ENCODE peak calls at places on chromosome 15, in six cellular contexts. E is GM23338, O is cardiac muscle cell, X is neural crest cell, F is Peyer's patch, D is suprapubic skin. C is an unnamed sample.

GRCh38 chr15:70701891-70702568 is 61.3 kb downstream of the UACA start:
- DNase-seq in E (no peak), X (no peak), D (no peak), F (no peak), O (peak), C (no peak)

GRCh38 chr15:40844543-40844981 is 714 bp downstream of the SPINT1 start:
- DNase-seq in X (no peak), D (no peak), F (no peak), E (peak), O (no peak), C (no peak)

GRCh38 chr15:70260096-70260495 is 162.4 kb upstream of the TLE3 start:
- DNase-seq in O (no peak), E (no peak), X (no peak), D (no peak), F (no peak), C (no peak)

GRCh38 chr15:79329186-79329611 is 18.3 kb downstream of the TMED3 start:
- DNase-seq in F (no peak), E (no peak), X (no peak), D (no peak), O (no peak), C (no peak)

GRCh38 chr15:42215854-42216829 is 8.0 kb upstream of the VPS39 start:
- DNase-seq in O (peak), E (no peak), X (no peak), F (no peak), D (no peak), C (no peak)

GRCh38 chr15:32704343-32705076 is 13.3 kb upstream of the GREM1 start:
- DNase-seq in D (no peak), F (no peak), O (no peak), X (no peak), E (no peak), C (no peak)

GRCh38 chr15:51318382-51319150 is 19.8 kb downstream of the CYP19A1 start:
- DNase-seq in D (no peak), F (no peak), E (no peak), X (no peak), O (no peak), C (no peak)

GRCh38 chr15:95760508-95760907 is 570.0 kb upstream of the NR2F2 start:
- DNase-seq in O (peak), E (peak), X (peak), D (no peak), F (no peak), C (no peak)

GRCh38 chr15:92773340-92773739 is 117.8 kb upstream of the FAM174B start:
- DNase-seq in D (no peak), X (no peak), F (no peak), O (no peak), E (no peak), C (no peak)

GRCh38 chr15:76340198-76340801 is 3.7 kb downstream of the ISL2 start:
- DNase-seq in F (peak), E (peak), O (peak), D (no peak), X (peak), C (no peak)

GRCh38 chr15:31364301-31365031 is 37.8 kb downstream of the KLF13 start:
- DNase-seq in D (no peak), O (peak), F (peak), E (no peak), X (no peak), C (no peak)

GRCh38 chr15:43484455-43484854 is 8.5 kb downstream of the TP53BP1 start:
- DNase-seq in X (no peak), E (no peak), F (no peak), D (no peak), O (no peak), C (no peak)

GRCh38 chr15:40454904-40455391 is 14.2 kb downstream of the BAHD1 start:
- DNase-seq in E (no peak), D (no peak), F (no peak), X (no peak), O (no peak), C (no peak)

GRCh38 chr15:43249699-43250203 is 17.0 kb downstream of the TGM5 start:
- DNase-seq in D (no peak), O (no peak), E (no peak), F (no peak), X (no peak), C (no peak)

GRCh38 chr15:55587321-55588069 is 650 bp downstream of the PYGO1 start:
- DNase-seq in E (peak), F (no peak), O (peak), D (no peak), X (peak), C (no peak)

GRCh38 chr15:45454825-45455224 is 67.7 kb downstream of the SLC30A4 start:
- DNase-seq in E (no peak), X (no peak), D (no peak), O (no peak), F (peak), C (no peak)

GRCh38 chr15:32222716-32223115 is 180.4 kb downstream of the GOLGA8K start:
- DNase-seq in F (no peak), D (no peak), O (no peak), E (no peak), X (no peak), C (no peak)

GRCh38 chr15:90882781-90883525 is 1.4 kb upstream of the FES start:
- DNase-seq in D (no peak), X (no peak), F (peak), O (no peak), E (no peak), C (peak)

GRCh38 chr15:90881978-90882721 is 2.2 kb upstream of the FES start:
- DNase-seq in D (no peak), E (no peak), O (no peak), X (no peak), F (peak), C (peak)

GRCh38 chr15:90883971-90884718 is at the start of gene FES:
- DNase-seq in X (peak), E (peak), D (peak), O (peak), F (peak), C (peak)

GRCh38 chr15:90884719-90885431 is 571 bp downstream of the FES start:
- DNase-seq in O (no peak), F (no peak), E (no peak), D (peak), X (no peak), C (peak)

GRCh38 chr15:90883526-90883931 is 775 bp upstream of the FES start:
- DNase-seq in D (no peak), X (no peak), O (no peak), F (peak), E (peak), C (no peak)
- TF ChIP-seq CTCF in D (no peak), X (no peak), O (no peak), F (no peak), E (no peak), C (no peak)

DNA sequence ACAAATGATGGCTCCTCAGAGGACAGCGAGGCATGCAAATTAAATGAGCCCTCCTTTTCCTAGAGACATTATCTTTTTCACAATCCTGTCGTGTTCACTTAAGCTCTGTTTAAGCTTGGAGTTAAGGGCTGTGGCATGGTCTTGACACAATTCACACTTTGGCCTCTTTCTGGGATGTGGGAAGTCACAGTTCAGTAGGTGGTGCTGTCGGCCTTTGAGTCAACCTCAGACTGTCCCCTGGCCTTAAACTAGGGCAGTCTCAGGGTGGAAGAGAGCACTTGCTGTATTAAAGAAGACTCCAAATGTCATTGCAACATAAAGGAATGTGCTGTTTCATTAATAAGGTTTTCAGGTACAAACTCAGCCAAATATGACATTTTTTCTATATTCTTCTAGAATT is 351.0 kb downstream of the MCTP2 start:
- DNase-seq in X (peak), E (peak), F (no peak), D (no peak), O (peak), C (no peak)
- TF ChIP-seq CTCF in X (peak), E (peak), F (no peak), D (no peak), O (peak), C (peak)

DNA sequence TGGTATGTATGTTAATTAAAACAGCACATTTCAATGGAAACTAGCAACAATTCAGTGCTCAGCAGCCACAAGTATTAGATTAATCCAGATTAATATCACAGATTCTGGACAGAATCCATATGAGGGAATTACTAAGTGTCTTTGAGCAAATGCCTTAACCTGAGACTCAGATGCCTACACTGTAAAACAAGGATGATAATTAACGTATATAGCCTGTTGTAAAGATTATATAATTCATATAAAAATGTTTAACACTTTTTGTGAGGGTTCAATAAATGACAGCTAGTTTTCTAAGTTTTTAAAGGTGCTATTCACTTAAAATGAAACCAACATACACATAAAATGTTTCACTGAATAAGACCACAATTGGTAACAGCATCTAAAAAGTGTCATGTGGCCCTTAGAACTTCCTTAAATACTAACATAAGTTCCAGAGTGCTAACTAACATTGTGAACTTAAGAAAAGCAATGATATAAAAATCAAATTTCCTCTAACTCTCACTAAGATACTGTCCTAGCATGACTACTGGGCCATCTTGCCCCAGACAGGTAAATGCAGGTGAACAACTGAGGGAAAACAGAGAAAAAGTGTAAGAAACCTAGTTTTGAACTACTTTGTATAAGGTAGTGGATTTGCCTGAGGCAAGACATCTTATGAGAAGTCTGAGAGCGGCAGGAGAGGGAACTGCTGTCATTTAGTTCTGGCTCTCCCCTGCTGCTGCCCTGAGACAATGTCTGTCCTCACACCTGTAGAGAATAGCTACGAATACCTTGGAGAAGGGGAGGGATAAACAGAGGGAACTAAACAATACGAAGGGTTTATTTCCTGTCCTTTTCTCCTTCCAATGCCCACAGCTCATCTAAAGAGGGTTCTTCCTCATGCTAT is 151.3 kb downstream of the ADAM10 start:
- DNase-seq in E (peak), D (no peak), O (no peak), F (no peak), X (no peak), C (no peak)
- TF ChIP-seq CTCF in E (no peak), D (no peak), O (no peak), F (no peak), X (no peak), C (no peak)

GRCh38 chr15:74039656-74040010 is 42.7 kb downstream of the GOLGA6A start:
- DNase-seq in O (no peak), F (no peak), E (no peak), D (no peak), X (no peak), C (no peak)

GRCh38 chr15:74041311-74041756 is 41.0 kb downstream of the GOLGA6A start:
- DNase-seq in O (no peak), E (no peak), D (no peak), F (no peak), X (no peak), C (no peak)

GRCh38 chr15:74040115-74040850 is 42.1 kb downstream of the GOLGA6A start:
- DNase-seq in X (no peak), O (no peak), E (no peak), D (no peak), F (no peak), C (no peak)

GRCh38 chr15:74037171-74038117 is 42.9 kb downstream of the PML start:
- DNase-seq in E (no peak), O (no peak), D (no peak), X (no peak), F (no peak), C (no peak)

DNA sequence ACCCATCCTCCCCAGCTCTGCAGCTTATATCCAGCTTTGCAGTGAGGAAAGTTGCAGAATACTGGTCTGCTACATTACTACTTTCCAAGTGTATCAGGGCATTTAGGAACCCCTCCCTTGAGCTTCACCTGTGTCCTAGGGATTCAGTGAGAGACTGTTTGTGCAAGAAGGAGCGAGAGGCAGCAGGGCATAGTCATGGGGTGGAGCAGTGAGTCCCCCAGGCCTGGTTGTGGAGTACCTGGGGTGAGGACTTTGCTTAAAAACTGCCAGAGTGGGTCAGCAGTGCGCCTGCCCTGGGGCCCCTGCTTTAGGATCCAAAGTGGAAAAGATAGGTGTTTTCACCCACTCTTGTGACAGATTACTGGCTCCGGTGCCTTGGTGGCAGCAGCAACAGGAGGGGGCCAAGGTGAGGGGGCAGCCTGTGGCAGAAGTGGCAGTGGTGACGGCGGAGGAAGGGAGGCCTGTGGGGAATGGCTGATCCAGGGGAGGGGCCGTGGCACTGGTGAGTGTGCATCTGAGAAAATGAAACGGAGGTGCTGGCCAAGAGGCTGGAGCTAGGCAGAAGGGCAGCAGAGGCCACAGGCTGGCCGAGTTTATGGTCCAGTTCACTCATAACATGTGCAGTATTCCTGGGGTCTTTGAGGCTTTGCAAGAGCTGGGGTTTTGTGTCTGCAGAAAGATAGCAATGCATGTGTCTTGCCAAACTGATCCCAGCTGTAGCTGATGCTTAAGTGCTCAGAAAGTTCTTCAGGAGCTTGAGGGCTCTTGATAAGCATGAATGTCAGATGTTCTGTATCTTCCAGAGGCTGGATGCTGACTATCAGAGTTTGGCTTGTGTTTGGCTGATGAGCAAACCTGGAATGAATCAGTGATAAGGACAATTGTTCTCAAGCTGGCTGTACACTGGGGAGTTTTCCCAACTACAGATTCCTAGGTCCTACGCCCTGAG is 43.4 kb downstream of the GOLGA6A start:
- DNase-seq in O (no peak), X (no peak), E (no peak), D (no peak), F (no peak), C (no peak)
- TF ChIP-seq CTCF in O (no peak), X (no peak), E (no peak), D (no peak), F (no peak), C (no peak)

DNA sequence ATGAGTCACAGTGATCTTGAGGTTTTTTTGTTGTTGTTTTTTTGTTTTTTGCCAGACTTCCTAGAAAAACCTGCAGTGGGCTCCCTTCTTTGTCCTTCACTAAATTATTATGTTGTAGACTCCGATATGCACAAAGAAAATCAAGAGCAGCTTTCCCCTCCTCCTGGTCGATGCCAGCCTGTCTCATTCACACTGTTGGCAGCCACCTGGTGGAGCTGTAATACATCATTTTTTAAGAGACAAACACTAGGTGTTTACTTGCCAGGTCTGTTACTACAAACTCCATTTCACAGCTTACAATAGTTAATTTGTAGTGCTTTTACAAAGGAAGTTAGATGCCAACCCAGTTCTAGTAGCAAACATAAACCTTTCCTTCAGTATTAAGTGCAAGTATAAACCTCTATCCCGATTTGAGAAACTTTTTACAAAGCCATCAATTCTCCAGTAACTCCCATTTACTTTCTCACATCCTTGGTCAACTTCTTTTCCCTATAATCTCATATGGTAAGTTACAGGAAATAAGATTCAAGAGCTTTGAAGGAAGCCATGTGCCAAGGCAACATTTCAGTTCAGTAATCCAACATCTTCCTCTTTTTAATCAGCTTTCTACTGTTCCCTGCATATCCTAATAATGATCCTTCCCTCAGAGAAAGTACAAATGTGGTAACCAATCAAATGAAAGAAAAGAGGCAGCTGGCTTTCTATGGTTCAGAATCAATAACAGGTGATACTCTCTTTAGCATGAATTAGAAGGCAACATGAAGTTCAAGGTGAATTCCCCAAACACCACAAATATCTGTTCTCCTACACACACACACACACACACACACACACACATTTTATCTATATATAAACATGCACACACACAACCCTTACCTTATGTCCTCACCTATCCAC is 14.0 kb downstream of the AAGAB start:
- DNase-seq in D (no peak), F (no peak), E (peak), O (peak), X (no peak), C (no peak)
- TF ChIP-seq CTCF in D (no peak), F (no peak), E (peak), O (no peak), X (no peak), C (peak)

C was measured in chondrocyte.